ENCODE peak calls at places on chromosomes 16 and 17, in six cellular contexts. O is mesenteric fat pad; M is renal cortical epithelial cell; E is CD8-positive, alpha-beta memory T cell; N is T-helper 1 cell; W is EL. G is an unnamed sample.
A peak's percentile ranks its signal among the peaks of the same experiment; 100 is the strongest.

GRCh38 chr16:87332150-87332549 is 15.0 kb upstream of the C16orf95 start:
- DNase-seq in W (peak; percentile 27), O (no peak), N (no peak), E (no peak), M (peak; percentile 3), G (no peak)

GRCh38 chr17:2056221-2057129 is 1.6 kb downstream of the HIC1 start:
- DNase-seq in O (no peak), M (no peak), W (peak; percentile 69), E (no peak), N (no peak), G (no peak)

GRCh38 chr17:58488428-58488890 is 251 bp upstream of the HSF5 start:
- DNase-seq in N (no peak), O (no peak), W (no peak), E (no peak), M (no peak), G (no peak)

GRCh38 chr16:27972500-27972899 is 91.0 kb downstream of the GSG1L start:
- DNase-seq in N (peak; percentile 22), M (peak; percentile 49), W (peak; percentile 27), O (no peak), E (no peak), G (peak; percentile 50)

GRCh38 chr17:22310717-22311686 is 618.7 kb downstream of the KCNJ18 start:
- DNase-seq in E (no peak), N (no peak), O (no peak), M (no peak), W (no peak), G (no peak)

GRCh38 chr17:2068589-2069051 is 13.7 kb downstream of the HIC1 start:
- DNase-seq in N (no peak), E (no peak), M (no peak), O (no peak), W (peak; percentile 82), G (peak; percentile 61)

GRCh38 chr17:51056813-51057510 is 63.7 kb downstream of the SPAG9 start:
- DNase-seq in O (no peak), N (no peak), M (peak; percentile 89), W (peak; percentile 89), E (no peak), G (peak; percentile 76)

GRCh38 chr17:75010683-75011406 is 1.6 kb upstream of the MRPL58 start:
- DNase-seq in W (peak; percentile 39), O (no peak), E (no peak), M (peak; percentile 74), N (no peak), G (peak; percentile 54)

GRCh38 chr16:50065624-50066481 is at the start of gene HEATR3:
- DNase-seq in E (peak; percentile 87), M (peak; percentile 73), W (peak; percentile 91), O (peak; percentile 97), N (peak; percentile 87), G (peak; percentile 71)

GRCh38 chr17:81831957-81832607 is 1.0 kb downstream of the MCRIP1 start:
- DNase-seq in E (peak; percentile 46), O (no peak), M (no peak), N (peak; percentile 37), W (peak; percentile 67), G (peak; percentile 65)

GRCh38 chr17:78645421-78646295 is 68.5 kb upstream of the DNAH17 start:
- DNase-seq in O (no peak), E (no peak), W (peak; percentile 41), N (no peak), M (no peak), G (peak; percentile 5)

GRCh38 chr16:67158637-67159600 is 790 bp downstream of the TRADD start:
- DNase-seq in W (peak; percentile 59), O (no peak), E (peak; percentile 75), N (peak; percentile 76), M (no peak), G (peak; percentile 48)

GRCh38 chr17:34398990-34399389 is 36.0 kb upstream of the CCL1 start:
- DNase-seq in E (no peak), N (no peak), O (no peak), W (no peak), M (no peak), G (no peak)

GRCh38 chr17:44170499-44171201 is at the start of gene ASB16:
- DNase-seq in M (peak; percentile 43), N (no peak), W (no peak), E (no peak), O (no peak), G (no peak)